ENCODE peak calls at places on chromosome 15, in six cellular contexts. M is activated naive CD8-positive, alpha-beta T cell treated with anti-CD3 and anti-CD28 coated beads, Interleukin-2, amount 50 U/mL, for 16 hours; G is hepatic stellate cell; H is AG08396; Z is upper lobe of left lung; E is endothelial cell. F is an unnamed sample.

GRCh38 chr15:91294795-91295194 is 194.7 kb downstream of the SV2B start:
- DNase-seq in Z (no peak), G (no peak), H (no peak), E (no peak), M (no peak), F (no peak)

GRCh38 chr15:52466134-52466701 is 62.5 kb downstream of the MYO5A start:
- DNase-seq in G (no peak), H (no peak), E (no peak), Z (peak), M (no peak), F (peak)

GRCh38 chr15:52518487-52518886 is 10.2 kb downstream of the MYO5A start:
- DNase-seq in H (no peak), Z (no peak), E (no peak), G (no peak), M (no peak), F (no peak)

GRCh38 chr15:67512933-67513714 is 7.8 kb upstream of the C15orf61 start:
- DNase-seq in Z (no peak), E (no peak), M (no peak), H (no peak), G (no peak), F (no peak)

GRCh38 chr15:40445411-40446055 is 4.8 kb downstream of the BAHD1 start:
- DNase-seq in H (peak), Z (no peak), E (no peak), M (no peak), G (no peak), F (no peak)

GRCh38 chr15:53665930-53666329 is 93.5 kb downstream of the WDR72 start:
- DNase-seq in Z (no peak), M (no peak), G (no peak), H (no peak), E (no peak), F (no peak)

GRCh38 chr15:67307156-67307555 is 52.6 kb downstream of the IQCH start:
- DNase-seq in G (peak), Z (no peak), M (no peak), E (no peak), H (peak), F (no peak)

GRCh38 chr15:31442203-31443090 is 115.8 kb downstream of the KLF13 start:
- DNase-seq in M (no peak), E (no peak), G (peak), Z (no peak), H (peak), F (peak)

GRCh38 chr15:34610388-34610787 is 26.9 kb upstream of the GOLGA8B start:
- DNase-seq in H (no peak), G (no peak), M (no peak), Z (no peak), E (no peak), F (peak)

GRCh38 chr15:66620744-66621344 is 55.0 kb upstream of the LCTL start:
- DNase-seq in G (no peak), E (no peak), Z (no peak), H (no peak), M (no peak), F (no peak)

GRCh38 chr15:80249973-80250372 is 2.0 kb downstream of the CTXND1 start:
- DNase-seq in E (no peak), M (no peak), G (no peak), Z (no peak), H (no peak), F (no peak)